ENCODE peak calls at places on chromosome 14, in four cellular contexts. A is neural progenitor cell, P is hepatocyte, G is GM12878. T is an unnamed sample.

GRCh38 chr14:62674833-62675232 is 370.4 kb downstream of the KCNH5 start:
- DNase-seq in G (no peak), P (peak), A (peak), T (no peak)

GRCh38 chr14:93905623-93906022 is 21.5 kb upstream of the FAM181A start:
- DNase-seq in P (peak), A (no peak), G (no peak), T (no peak)

GRCh38 chr14:100692859-100693558 is 33.7 kb upstream of the DLK1 start:
- DNase-seq in A (no peak), P (peak), G (no peak), T (no peak)

GRCh38 chr14:98182385-98183055 is 1089.5 kb downstream of the BCL11B start:
- DNase-seq in P (peak), G (no peak), A (no peak), T (no peak)

GRCh38 chr14:33210304-33210703 is 271.6 kb downstream of the NPAS3 start:
- DNase-seq in A (peak), G (no peak), P (peak), T (no peak)

GRCh38 chr14:91269076-91269991 is 24.8 kb upstream of the GPR68 start:
- DNase-seq in P (no peak), A (no peak), G (no peak), T (no peak)

GRCh38 chr14:76710093-76711010 is 50.9 kb upstream of the VASH1 start:
- DNase-seq in A (peak), G (no peak), P (peak), T (no peak)

GRCh38 chr14:89617471-89618291 is 200.6 kb upstream of the FOXN3 start:
- DNase-seq in A (peak), P (peak), G (no peak), T (peak)

GRCh38 chr14:38290601-38291190 is 34.8 kb upstream of the CLEC14A start:
- DNase-seq in A (no peak), P (peak), G (no peak), T (no peak)

GRCh38 chr14:38098074-38098846 is 109.4 kb upstream of the SSTR1 start:
- DNase-seq in A (no peak), P (no peak), G (no peak), T (no peak)

GRCh38 chr14:68011629-68012028 is 192.1 kb downstream of the RAD51B start:
- DNase-seq in G (no peak), P (no peak), A (no peak), T (no peak)

GRCh38 chr14:30883508-30884294 is 9.3 kb downstream of the COCH start:
- DNase-seq in A (no peak), P (no peak), G (no peak), T (no peak)

GRCh38 chr14:68143341-68143807 is 323.8 kb downstream of the RAD51B start:
- DNase-seq in P (peak), G (no peak), A (no peak), T (no peak)

GRCh38 chr14:74478996-74479635 is 14.0 kb downstream of the NPC2 start:
- DNase-seq in G (no peak), P (peak), A (peak), T (no peak)

GRCh38 chr14:23316300-23316699 is 5.0 kb upstream of the PABPN1 start:
- DNase-seq in G (no peak), A (no peak), P (no peak), T (no peak)

GRCh38 chr14:90661881-90662280 is 154.3 kb downstream of the TTC7B start:
- DNase-seq in P (no peak), G (no peak), A (no peak), T (no peak)

GRCh38 chr14:91100086-91100485 is 13.8 kb upstream of the DGLUCY start:
- DNase-seq in A (no peak), P (no peak), G (no peak), T (no peak)

GRCh38 chr14:65251213-65251612 is 148.9 kb upstream of the MAX start:
- DNase-seq in P (no peak), A (no peak), G (no peak), T (peak)

GRCh38 chr14:99273025-99273723 is 1.2 kb upstream of the BCL11B start:
- DNase-seq in P (peak), A (peak), G (no peak), T (peak)

GRCh38 chr14:99937475-99938244 is 127.6 kb upstream of the EVL start:
- DNase-seq in G (no peak), P (no peak), A (no peak), T (no peak)

GRCh38 chr14:64700894-64701293 is 3.3 kb upstream of the PLEKHG3 start:
- DNase-seq in A (no peak), G (no peak), P (no peak), T (no peak)

GRCh38 chr14:70782361-70782760 is 27.0 kb downstream of the MAP3K9 start:
- DNase-seq in A (no peak), G (no peak), P (no peak), T (no peak)

GRCh38 chr14:39265741-39266588 is 32.2 kb downstream of the MIA2 start:
- DNase-seq in G (no peak), A (no peak), P (no peak), T (no peak)

GRCh38 chr14:91714805-91715204 is 17.1 kb downstream of the CATSPERB start:
- DNase-seq in A (peak), G (no peak), P (no peak), T (no peak)

GRCh38 chr14:86462193-86462592 is 932.2 kb downstream of the FLRT2 start:
- DNase-seq in G (no peak), P (peak), A (peak), T (no peak)

GRCh38 chr14:23173039-23173438 is 10.4 kb downstream of the SLC7A8 start:
- DNase-seq in G (no peak), A (no peak), P (no peak), T (no peak)

GRCh38 chr14:54219281-54220121 is 177.3 kb upstream of the CDKN3 start:
- DNase-seq in P (peak), G (no peak), A (peak), T (no peak)

GRCh38 chr14:30691751-30692398 is 69.8 kb downstream of the SCFD1 start:
- DNase-seq in P (no peak), A (no peak), G (no peak), T (no peak)

GRCh38 chr14:97359391-97359790 is 562.2 kb downstream of the VRK1 start:
- DNase-seq in P (no peak), G (no peak), A (no peak), T (no peak)

GRCh38 chr14:91774138-91775096 is 42.5 kb upstream of the CATSPERB start:
- DNase-seq in A (no peak), G (no peak), P (no peak), T (no peak)

GRCh38 chr14:69619007-69619406 is 7.6 kb downstream of the SUSD6 start:
- DNase-seq in G (no peak), P (no peak), A (no peak), T (no peak)

GRCh38 chr14:69617796-69618195 is 6.4 kb downstream of the SUSD6 start:
- DNase-seq in A (no peak), G (no peak), P (no peak), T (no peak)

GRCh38 chr14:69614592-69614991 is 3.2 kb downstream of the SUSD6 start:
- DNase-seq in P (no peak), A (no peak), G (peak), T (peak)

GRCh38 chr14:69615471-69616407 is 4.3 kb downstream of the SUSD6 start:
- DNase-seq in P (no peak), A (no peak), G (peak), T (no peak)

DNA sequence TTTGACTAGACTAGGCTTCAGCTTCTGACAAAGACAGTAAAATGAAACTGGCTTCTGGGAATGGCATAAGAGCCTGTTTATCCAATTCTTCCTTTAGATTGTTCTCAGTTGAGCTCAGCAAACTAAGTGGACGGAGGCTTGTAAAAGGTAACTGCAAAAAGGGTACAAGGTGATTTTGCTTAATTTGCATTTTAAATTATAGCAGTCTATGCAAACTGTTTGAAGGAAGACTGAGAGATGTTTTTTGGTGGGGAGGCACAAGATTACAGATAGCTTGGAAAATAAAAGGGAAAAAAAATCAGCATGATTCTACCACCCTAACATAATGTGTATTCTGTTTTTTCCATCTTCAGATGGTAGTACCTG is 5.0 kb downstream of the SUSD6 start:
- DNase-seq in A (no peak), P (no peak), G (no peak), T (no peak)
- H3K27ac ChIP-seq in A (no peak), P (peak), G (peak), T (peak)

GRCh38 chr14:51939211-51939705 is 50.1 kb upstream of the RTRAF start:
- DNase-seq in P (no peak), G (no peak), A (no peak), T (no peak)
- H3K27ac ChIP-seq in P (peak), G (peak), A (no peak), T (no peak)

DNA sequence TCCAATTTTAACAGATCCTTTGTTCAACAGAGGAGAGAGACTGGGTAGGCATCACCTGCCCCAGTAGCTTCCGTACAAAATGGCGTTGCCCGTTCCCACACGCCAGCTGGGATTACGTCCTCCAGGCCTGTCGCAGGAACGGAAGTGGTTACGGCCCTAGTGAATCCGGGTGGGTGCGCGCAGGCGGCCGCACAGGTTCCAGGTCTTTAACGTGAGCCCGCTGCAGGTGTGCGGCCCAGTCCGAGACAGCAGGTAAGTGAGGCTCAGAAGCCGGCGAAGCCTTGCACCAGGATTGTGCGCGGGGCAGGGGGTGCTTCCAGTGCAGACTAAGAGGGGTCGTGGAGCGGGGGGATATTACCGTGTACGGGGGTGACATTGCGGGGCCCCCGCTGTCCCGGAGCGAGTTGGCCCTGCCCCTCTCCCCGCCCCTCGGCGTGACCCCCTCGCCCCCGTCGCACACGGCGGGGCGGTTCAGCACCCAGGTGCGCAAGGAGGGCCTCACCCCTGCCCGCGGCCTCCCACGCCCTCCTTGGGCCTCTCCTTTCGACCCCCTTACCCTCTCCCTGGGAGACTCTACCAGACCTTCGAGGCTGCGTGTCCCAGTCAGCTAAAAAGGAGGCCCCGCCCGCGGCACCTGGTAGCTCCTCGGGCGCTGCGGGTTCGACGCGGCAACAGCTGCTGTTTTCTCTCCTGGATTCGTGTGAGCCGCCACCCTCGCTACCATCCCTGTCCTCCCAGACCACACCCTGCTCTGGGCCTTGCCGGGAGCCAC is at the start of gene EXD2:
- DNase-seq in P (peak), A (peak), G (peak), T (peak)
- H3K27ac ChIP-seq in P (peak), A (no peak), G (peak), T (peak)

DNA sequence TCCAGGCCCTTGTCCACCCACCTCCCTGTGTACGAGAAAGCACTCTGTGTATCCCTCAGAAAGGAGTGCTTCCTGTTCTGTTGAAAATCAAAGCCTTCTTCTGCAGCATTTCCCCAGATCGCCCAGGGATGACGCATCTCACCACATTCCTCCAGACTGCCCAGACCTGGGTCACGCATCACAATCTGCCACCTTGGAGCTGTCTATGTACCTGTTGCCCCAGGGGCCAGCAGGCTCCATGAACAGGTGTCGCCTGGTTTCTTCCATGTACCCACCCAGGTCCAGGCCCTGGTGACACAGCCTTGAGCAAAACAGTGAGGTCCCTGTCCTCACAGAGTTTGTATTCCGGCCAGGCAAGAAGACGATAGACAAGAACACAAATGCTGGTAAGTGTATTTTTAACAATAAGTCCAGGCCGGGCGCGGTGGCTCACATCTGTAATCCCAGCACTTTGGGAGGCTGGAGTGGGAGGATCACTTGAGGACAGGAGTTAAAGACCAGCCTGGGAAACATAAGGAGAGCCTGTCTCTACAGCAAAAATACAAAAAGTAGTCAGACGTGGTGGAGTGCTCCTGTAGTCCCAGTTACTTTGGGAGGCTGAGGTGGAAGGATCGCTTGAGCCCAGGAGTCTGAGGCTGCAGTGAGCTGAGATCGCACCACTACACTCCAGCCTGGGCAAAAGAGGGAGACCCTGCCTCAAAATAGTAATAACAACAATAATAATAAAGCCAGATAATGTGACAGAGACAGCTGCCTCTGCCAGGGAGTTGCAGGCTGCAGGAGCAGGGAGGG is 6.8 kb upstream of the PPP1R13B start:
- DNase-seq in A (no peak), P (no peak), G (no peak), T (no peak)
- H3K27ac ChIP-seq in A (no peak), P (peak), G (no peak), T (no peak)

GRCh38 chr14:73457935-73458218 is 469 bp downstream of the NUMB start:
- DNase-seq in P (peak), A (no peak), G (no peak), T (no peak)
- H3K27ac ChIP-seq in P (peak), A (peak), G (peak), T (peak)

DNA sequence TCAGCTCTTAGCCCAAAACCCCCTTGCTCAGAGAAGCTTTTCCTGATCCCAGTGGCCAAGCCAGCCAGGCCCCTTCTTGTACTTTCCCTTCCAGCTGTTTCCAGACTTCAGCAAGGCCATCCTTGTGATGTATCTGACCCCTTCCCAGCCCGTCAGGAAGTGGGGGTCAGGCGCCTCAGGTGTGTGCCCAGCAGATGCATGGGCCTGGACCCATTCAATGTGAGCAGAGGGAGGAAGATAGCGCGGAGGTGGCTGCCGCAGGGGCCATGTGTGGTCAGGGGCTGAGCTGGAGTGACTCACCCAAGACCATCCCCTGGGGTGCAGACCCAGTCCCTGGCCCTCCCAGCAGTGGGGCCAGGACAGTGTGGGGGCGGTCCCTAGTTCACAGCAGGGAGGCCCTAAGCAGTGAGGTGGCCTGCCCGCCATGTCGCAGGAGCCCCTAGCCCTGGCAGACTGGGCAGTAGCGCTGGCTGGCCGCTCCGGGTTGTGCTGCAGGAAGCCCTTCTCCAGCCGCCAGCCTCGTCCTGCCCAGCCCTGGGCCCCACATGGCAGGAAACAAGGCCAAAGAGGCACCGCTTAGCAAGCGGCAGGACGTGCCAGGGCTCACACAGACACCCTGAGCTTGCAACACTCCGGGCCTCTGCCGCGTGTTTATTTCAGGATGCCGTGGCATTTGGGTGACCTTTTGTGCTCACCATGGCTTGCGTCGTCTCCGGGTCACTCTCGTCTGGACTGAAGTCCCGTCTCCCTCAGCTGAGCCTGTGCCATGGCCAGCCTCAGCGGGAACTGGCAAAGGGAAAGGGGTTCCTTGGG is 12.0 kb downstream of the ADSS1 start:
- DNase-seq in A (no peak), P (peak), G (no peak), T (peak)
- H3K27ac ChIP-seq in A (no peak), P (peak), G (no peak), T (peak)

GRCh38 chr14:59356783-59357182 is 108.4 kb downstream of the GPR135 start:
- DNase-seq in A (no peak), P (no peak), G (peak), T (no peak)

GRCh38 chr14:59356298-59356697 is 108.9 kb downstream of the GPR135 start:
- DNase-seq in G (no peak), A (no peak), P (no peak), T (no peak)

GRCh38 chr14:59359451-59360124 is 105.6 kb downstream of the GPR135 start:
- DNase-seq in P (no peak), A (no peak), G (peak), T (no peak)

GRCh38 chr14:59358774-59359173 is 106.4 kb downstream of the GPR135 start:
- DNase-seq in A (no peak), P (no peak), G (no peak), T (no peak)

DNA sequence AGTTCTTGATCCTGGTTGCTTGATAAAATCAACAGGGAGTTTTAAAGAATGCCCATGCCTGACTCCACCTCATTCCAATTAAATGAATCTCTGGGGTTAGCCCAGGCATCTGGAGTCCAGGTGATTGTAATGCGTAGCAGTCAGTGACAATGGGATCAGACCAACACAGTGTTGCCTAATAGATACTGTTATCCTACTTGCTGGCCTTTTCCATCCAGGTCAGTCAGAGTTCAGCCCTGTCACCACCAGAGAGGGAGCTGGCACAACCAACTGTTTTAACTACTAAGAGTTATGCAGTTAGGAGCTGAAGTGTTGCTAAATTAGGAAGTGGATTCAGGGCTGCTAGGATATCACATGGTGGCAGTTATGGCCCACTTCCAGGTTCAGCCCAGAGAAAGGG is 107.1 kb downstream of the GPR135 start:
- DNase-seq in P (peak), G (no peak), A (peak), T (no peak)
- H3K27ac ChIP-seq in P (no peak), G (no peak), A (no peak), T (peak)

DNA sequence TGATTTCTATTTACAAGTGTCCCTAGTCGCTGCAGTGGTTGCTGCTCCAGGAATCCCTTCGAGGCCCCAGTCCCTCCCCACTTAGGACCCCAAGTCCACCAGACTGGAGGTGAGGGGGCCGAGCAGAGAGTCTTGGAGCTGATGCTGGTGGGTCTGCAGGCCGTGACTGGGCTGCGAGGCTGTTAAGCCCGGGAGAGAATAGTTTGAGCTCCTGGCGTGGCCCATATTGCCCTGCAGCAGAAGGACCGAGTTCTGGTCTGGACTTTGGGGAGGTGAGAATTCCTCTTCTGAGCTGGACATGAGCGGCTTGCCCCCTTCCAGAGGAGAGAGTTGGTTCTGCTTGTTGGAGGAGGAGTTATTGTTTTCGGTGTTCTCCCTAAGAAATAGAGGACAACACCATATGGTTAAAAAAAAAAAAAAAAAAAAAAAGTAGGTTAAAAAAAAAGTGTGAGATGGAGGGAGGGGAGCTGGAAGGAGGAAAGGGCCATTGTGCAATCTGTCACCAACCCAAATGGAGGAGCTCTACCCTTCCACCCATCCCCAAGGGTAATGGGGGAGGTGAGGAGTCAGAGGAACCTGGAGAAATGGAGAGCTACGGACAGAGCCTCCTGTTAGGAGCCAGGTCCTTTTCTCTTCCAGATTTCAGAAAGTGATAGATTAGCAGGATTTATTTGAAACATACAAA is 2.9 kb downstream of the SIX1 start:
- DNase-seq in P (no peak), A (peak), G (no peak), T (no peak)
- H3K27ac ChIP-seq in P (no peak), A (no peak), G (no peak), T (no peak)